ENCODE peak calls at places on chromosomes 16 and 17, in five cellular contexts. One of them, this sample, is unnamed.

GRCh38 chr16:47687694-47688093 is 226.6 kb downstream of the PHKB start:
- DNase-seq in stimulated activated CD4-positive, alpha-beta T cell treated with anti-CD3 and anti-CD28 coated beads, Interleukin-2, amount 100 ng/mL, for 4 hours: no peak
- DNase-seq in heart right ventricle: no peak
- DNase-seq in NCI-H2081: no peak
- DNase-seq in left cardiac atrium: no peak
- DNase-seq in this sample: no peak

GRCh38 chr17:9226794-9227135 is 205.5 kb downstream of the NTN1 start:
- DNase-seq in stimulated activated CD4-positive, alpha-beta T cell treated with anti-CD3 and anti-CD28 coated beads, Interleukin-2, amount 100 ng/mL, for 4 hours: no peak
- DNase-seq in heart right ventricle: no peak
- DNase-seq in left cardiac atrium: no peak
- DNase-seq in NCI-H2081: no peak
- DNase-seq in this sample: peak

GRCh38 chr16:3281222-3281621 is 2.1 kb upstream of the ZNF263 start:
- DNase-seq in left cardiac atrium: no peak
- DNase-seq in stimulated activated CD4-positive, alpha-beta T cell treated with anti-CD3 and anti-CD28 coated beads, Interleukin-2, amount 100 ng/mL, for 4 hours: no peak
- DNase-seq in NCI-H2081: no peak
- DNase-seq in heart right ventricle: no peak
- DNase-seq in this sample: no peak

GRCh38 chr17:19978803-19979202 is 1.2 kb upstream of the AKAP10 start:
- DNase-seq in stimulated activated CD4-positive, alpha-beta T cell treated with anti-CD3 and anti-CD28 coated beads, Interleukin-2, amount 100 ng/mL, for 4 hours: no peak
- DNase-seq in NCI-H2081: no peak
- DNase-seq in heart right ventricle: no peak
- DNase-seq in left cardiac atrium: no peak
- DNase-seq in this sample: no peak

GRCh38 chr17:38604479-38605229 is 1.1 kb downstream of the SRCIN1 start:
- DNase-seq in heart right ventricle: no peak
- DNase-seq in left cardiac atrium: no peak
- DNase-seq in stimulated activated CD4-positive, alpha-beta T cell treated with anti-CD3 and anti-CD28 coated beads, Interleukin-2, amount 100 ng/mL, for 4 hours: peak
- DNase-seq in NCI-H2081: no peak
- DNase-seq in this sample: peak

GRCh38 chr16:12238598-12238997 is 262.1 kb downstream of the SNX29 start:
- DNase-seq in stimulated activated CD4-positive, alpha-beta T cell treated with anti-CD3 and anti-CD28 coated beads, Interleukin-2, amount 100 ng/mL, for 4 hours: no peak
- DNase-seq in heart right ventricle: no peak
- DNase-seq in NCI-H2081: no peak
- DNase-seq in left cardiac atrium: no peak
- DNase-seq in this sample: no peak

GRCh38 chr17:61376931-61377838 is 22.5 kb upstream of the TBX2 start:
- DNase-seq in NCI-H2081: no peak
- DNase-seq in stimulated activated CD4-positive, alpha-beta T cell treated with anti-CD3 and anti-CD28 coated beads, Interleukin-2, amount 100 ng/mL, for 4 hours: no peak
- DNase-seq in left cardiac atrium: no peak
- DNase-seq in heart right ventricle: no peak
- DNase-seq in this sample: no peak

GRCh38 chr17:57862990-57863667 is 13.3 kb upstream of the MRPS23 start:
- DNase-seq in stimulated activated CD4-positive, alpha-beta T cell treated with anti-CD3 and anti-CD28 coated beads, Interleukin-2, amount 100 ng/mL, for 4 hours: no peak
- DNase-seq in left cardiac atrium: no peak
- DNase-seq in NCI-H2081: no peak
- DNase-seq in heart right ventricle: no peak
- DNase-seq in this sample: no peak

GRCh38 chr16:8648867-8649266 is 25.6 kb upstream of the ABAT start:
- DNase-seq in left cardiac atrium: no peak
- DNase-seq in NCI-H2081: no peak
- DNase-seq in heart right ventricle: no peak
- DNase-seq in stimulated activated CD4-positive, alpha-beta T cell treated with anti-CD3 and anti-CD28 coated beads, Interleukin-2, amount 100 ng/mL, for 4 hours: no peak
- DNase-seq in this sample: no peak

GRCh38 chr16:9003763-9004162 is 40.1 kb upstream of the USP7 start:
- DNase-seq in stimulated activated CD4-positive, alpha-beta T cell treated with anti-CD3 and anti-CD28 coated beads, Interleukin-2, amount 100 ng/mL, for 4 hours: no peak
- DNase-seq in heart right ventricle: no peak
- DNase-seq in NCI-H2081: no peak
- DNase-seq in left cardiac atrium: no peak
- DNase-seq in this sample: no peak

GRCh38 chr17:31008374-31009035 is 37.7 kb downstream of the RNF135 start:
- DNase-seq in stimulated activated CD4-positive, alpha-beta T cell treated with anti-CD3 and anti-CD28 coated beads, Interleukin-2, amount 100 ng/mL, for 4 hours: peak
- DNase-seq in NCI-H2081: peak
- DNase-seq in heart right ventricle: peak
- DNase-seq in left cardiac atrium: peak
- DNase-seq in this sample: peak

GRCh38 chr17:12522743-12523181 is 142.9 kb upstream of the MYOCD start:
- DNase-seq in NCI-H2081: no peak
- DNase-seq in heart right ventricle: no peak
- DNase-seq in stimulated activated CD4-positive, alpha-beta T cell treated with anti-CD3 and anti-CD28 coated beads, Interleukin-2, amount 100 ng/mL, for 4 hours: no peak
- DNase-seq in left cardiac atrium: peak
- DNase-seq in this sample: no peak

GRCh38 chr16:19717319-19717718 is 708 bp downstream of the KNOP1 start:
- DNase-seq in left cardiac atrium: no peak
- DNase-seq in stimulated activated CD4-positive, alpha-beta T cell treated with anti-CD3 and anti-CD28 coated beads, Interleukin-2, amount 100 ng/mL, for 4 hours: no peak
- DNase-seq in heart right ventricle: no peak
- DNase-seq in NCI-H2081: no peak
- DNase-seq in this sample: no peak

GRCh38 chr17:67378444-67379250 is 1.6 kb downstream of the PITPNC1 start:
- DNase-seq in heart right ventricle: peak
- DNase-seq in left cardiac atrium: peak
- DNase-seq in stimulated activated CD4-positive, alpha-beta T cell treated with anti-CD3 and anti-CD28 coated beads, Interleukin-2, amount 100 ng/mL, for 4 hours: peak
- DNase-seq in NCI-H2081: peak
- DNase-seq in this sample: peak

GRCh38 chr17:20706752-20707372 is 127.3 kb downstream of the CDRT15L2 start:
- DNase-seq in left cardiac atrium: no peak
- DNase-seq in heart right ventricle: no peak
- DNase-seq in NCI-H2081: no peak
- DNase-seq in stimulated activated CD4-positive, alpha-beta T cell treated with anti-CD3 and anti-CD28 coated beads, Interleukin-2, amount 100 ng/mL, for 4 hours: no peak
- DNase-seq in this sample: no peak

GRCh38 chr17:64016248-64016784 is 4.1 kb downstream of the ICAM2 start:
- DNase-seq in NCI-H2081: no peak
- DNase-seq in left cardiac atrium: no peak
- DNase-seq in stimulated activated CD4-positive, alpha-beta T cell treated with anti-CD3 and anti-CD28 coated beads, Interleukin-2, amount 100 ng/mL, for 4 hours: no peak
- DNase-seq in heart right ventricle: no peak
- DNase-seq in this sample: no peak

GRCh38 chr16:3259097-3259496 is 2.7 kb upstream of the MEFV start:
- DNase-seq in heart right ventricle: no peak
- DNase-seq in left cardiac atrium: peak
- DNase-seq in stimulated activated CD4-positive, alpha-beta T cell treated with anti-CD3 and anti-CD28 coated beads, Interleukin-2, amount 100 ng/mL, for 4 hours: no peak
- DNase-seq in NCI-H2081: no peak
- DNase-seq in this sample: no peak

GRCh38 chr16:53839150-53839549 is 135.2 kb downstream of the FTO start:
- DNase-seq in left cardiac atrium: no peak
- DNase-seq in NCI-H2081: no peak
- DNase-seq in stimulated activated CD4-positive, alpha-beta T cell treated with anti-CD3 and anti-CD28 coated beads, Interleukin-2, amount 100 ng/mL, for 4 hours: no peak
- DNase-seq in heart right ventricle: no peak
- DNase-seq in this sample: no peak

GRCh38 chr17:79414063-79414462 is 196.8 kb downstream of the RBFOX3 start:
- DNase-seq in NCI-H2081: no peak
- DNase-seq in stimulated activated CD4-positive, alpha-beta T cell treated with anti-CD3 and anti-CD28 coated beads, Interleukin-2, amount 100 ng/mL, for 4 hours: no peak
- DNase-seq in left cardiac atrium: no peak
- DNase-seq in heart right ventricle: no peak
- DNase-seq in this sample: no peak

GRCh38 chr17:81865358-81865732 is 5.0 kb upstream of the P4HB start:
- DNase-seq in heart right ventricle: no peak
- DNase-seq in stimulated activated CD4-positive, alpha-beta T cell treated with anti-CD3 and anti-CD28 coated beads, Interleukin-2, amount 100 ng/mL, for 4 hours: no peak
- DNase-seq in NCI-H2081: no peak
- DNase-seq in left cardiac atrium: no peak
- DNase-seq in this sample: no peak

GRCh38 chr16:25051446-25052160 is 36.4 kb upstream of the ARHGAP17 start:
- DNase-seq in heart right ventricle: no peak
- DNase-seq in left cardiac atrium: no peak
- DNase-seq in NCI-H2081: no peak
- DNase-seq in stimulated activated CD4-positive, alpha-beta T cell treated with anti-CD3 and anti-CD28 coated beads, Interleukin-2, amount 100 ng/mL, for 4 hours: no peak
- DNase-seq in this sample: no peak

GRCh38 chr17:49035470-49036269 is 38.5 kb downstream of the IGF2BP1 start:
- DNase-seq in heart right ventricle: peak
- DNase-seq in NCI-H2081: peak
- DNase-seq in stimulated activated CD4-positive, alpha-beta T cell treated with anti-CD3 and anti-CD28 coated beads, Interleukin-2, amount 100 ng/mL, for 4 hours: no peak
- DNase-seq in left cardiac atrium: peak
- DNase-seq in this sample: peak

GRCh38 chr16:2458887-2459646 is 842 bp upstream of the TEDC2 start:
- DNase-seq in NCI-H2081: no peak
- DNase-seq in stimulated activated CD4-positive, alpha-beta T cell treated with anti-CD3 and anti-CD28 coated beads, Interleukin-2, amount 100 ng/mL, for 4 hours: no peak
- DNase-seq in left cardiac atrium: no peak
- DNase-seq in heart right ventricle: no peak
- DNase-seq in this sample: no peak

This sample was measured in pancreas.